ENCODE peak calls at places on chromosome 19, in four cellular contexts. H, O, I and C are unnamed samples.

GRCh38 chr19:42129399-42130253 is 2.6 kb downstream of the POU2F2 start:
- DNase-seq in H (peak), O (no peak), I (peak), C (no peak)

GRCh38 chr19:39679791-39680168 is 24.1 kb downstream of the LGALS16 start:
- DNase-seq in H (no peak), O (no peak), I (no peak), C (no peak)

GRCh38 chr19:55454787-55455243 is 6.6 kb downstream of the ISOC2 start:
- DNase-seq in H (peak), O (peak), I (no peak), C (peak)

GRCh38 chr19:41691268-41691970 is 3.3 kb upstream of the CEACAM7 start:
- DNase-seq in H (no peak), O (peak), I (no peak), C (peak)

GRCh38 chr19:40740747-40741146 is 9.5 kb downstream of the ACTMAP start:
- DNase-seq in H (no peak), O (no peak), I (no peak), C (no peak)

GRCh38 chr19:2055871-2056809 is 5.1 kb upstream of the MKNK2 start:
- DNase-seq in H (peak), O (peak), I (no peak), C (peak)

GRCh38 chr19:44689290-44690130 is 9.4 kb upstream of the CEACAM16 start:
- DNase-seq in H (peak), O (peak), I (no peak), C (peak)

GRCh38 chr19:35549174-35549788 is 3.9 kb downstream of the TMEM147 start:
- DNase-seq in H (peak), O (peak), I (no peak), C (peak)

GRCh38 chr19:54684537-54684936 is 21.8 kb downstream of the LILRB4 start:
- DNase-seq in H (no peak), O (peak), I (no peak), C (no peak)

GRCh38 chr19:35095667-35096368 is 19.8 kb upstream of the FXYD3 start:
- DNase-seq in H (no peak), O (peak), I (no peak), C (no peak)

GRCh38 chr19:7921955-7922840 is 2.1 kb downstream of the SNAPC2 start:
- DNase-seq in H (no peak), O (no peak), I (no peak), C (no peak)

GRCh38 chr19:40191836-40192646 is 815 bp downstream of the MAP3K10 start:
- DNase-seq in H (peak), O (peak), I (no peak), C (peak)

DNA sequence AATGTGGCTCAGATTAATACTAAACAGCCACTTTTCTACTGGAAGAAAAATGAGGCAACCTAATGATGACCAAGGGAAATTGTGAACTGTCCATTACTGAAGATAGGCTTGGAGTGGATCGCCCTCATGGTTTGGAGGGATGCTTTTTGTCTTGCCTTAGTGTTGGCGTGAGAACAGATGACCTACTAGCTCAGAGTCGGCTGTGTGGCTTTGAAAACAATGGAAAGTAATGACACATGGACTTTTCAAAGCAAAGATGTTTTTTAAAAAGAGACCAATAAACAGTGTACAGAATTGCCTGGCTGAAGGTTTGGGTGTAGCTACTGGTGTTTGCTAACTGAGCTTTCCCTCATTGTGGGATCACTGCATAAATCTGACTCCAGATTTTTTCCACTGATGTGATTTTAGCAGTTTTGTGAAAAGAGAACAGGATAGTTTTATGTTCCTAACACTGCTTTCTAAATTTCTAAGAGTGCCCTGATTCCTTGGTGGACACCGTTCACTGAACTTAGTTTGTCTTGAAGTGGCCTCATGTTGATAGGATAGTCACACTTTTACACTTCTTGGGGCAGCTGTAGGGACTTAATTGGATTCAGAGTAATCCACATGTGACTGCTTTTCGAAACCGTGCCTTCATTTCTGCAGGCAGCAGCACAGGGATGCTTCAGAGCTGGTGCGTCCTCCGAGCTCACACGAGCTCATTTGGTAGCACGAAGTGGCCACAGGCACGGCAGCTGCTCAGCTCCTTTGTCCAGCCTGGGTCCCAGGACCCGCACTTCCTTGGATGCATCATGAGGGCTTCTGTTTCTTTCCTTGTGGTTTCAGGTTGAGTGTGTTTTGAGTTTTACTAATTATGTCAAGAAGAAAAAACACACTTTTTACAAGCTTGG is 4.3 kb downstream of the CEBPG start:
- DNase-seq in H (no peak), O (no peak), I (no peak), C (peak)
- H3K27ac ChIP-seq in H (no peak), O (no peak), I (no peak), C (peak)

GRCh38 chr19:48918801-48919247 is 14.7 kb upstream of the DHDH start:
- DNase-seq in H (no peak), O (peak), I (no peak), C (peak)
- TF ChIP-seq FOS in H (no peak), O (no peak), I (no peak), C (no peak)

GRCh38 chr19:46296722-46297431 is at the start of gene HIF3A:
- DNase-seq in H (no peak), O (peak), I (no peak), C (peak)
- H3K27ac ChIP-seq in H (no peak), O (no peak), I (no peak), C (no peak)

GRCh38 chr19:10553943-10554381 is 10.3 kb downstream of the ATG4D start:
- DNase-seq in H (no peak), O (no peak), I (peak), C (no peak)
- TF ChIP-seq FOS in H (no peak), O (no peak), I (no peak), C (no peak)

GRCh38 chr19:46733693-46734240 is 12.1 kb upstream of the FKRP start:
- DNase-seq in H (no peak), O (no peak), I (no peak), C (no peak)

GRCh38 chr19:46731007-46731501 is 14.1 kb upstream of the PRKD2 start:
- DNase-seq in H (peak), O (peak), I (no peak), C (peak)

GRCh38 chr19:46732172-46732938 is 13.5 kb upstream of the FKRP start:
- DNase-seq in H (no peak), O (no peak), I (no peak), C (no peak)

GRCh38 chr19:46731584-46731983 is 14.3 kb upstream of the FKRP start:
- DNase-seq in H (no peak), O (no peak), I (no peak), C (no peak)

DNA sequence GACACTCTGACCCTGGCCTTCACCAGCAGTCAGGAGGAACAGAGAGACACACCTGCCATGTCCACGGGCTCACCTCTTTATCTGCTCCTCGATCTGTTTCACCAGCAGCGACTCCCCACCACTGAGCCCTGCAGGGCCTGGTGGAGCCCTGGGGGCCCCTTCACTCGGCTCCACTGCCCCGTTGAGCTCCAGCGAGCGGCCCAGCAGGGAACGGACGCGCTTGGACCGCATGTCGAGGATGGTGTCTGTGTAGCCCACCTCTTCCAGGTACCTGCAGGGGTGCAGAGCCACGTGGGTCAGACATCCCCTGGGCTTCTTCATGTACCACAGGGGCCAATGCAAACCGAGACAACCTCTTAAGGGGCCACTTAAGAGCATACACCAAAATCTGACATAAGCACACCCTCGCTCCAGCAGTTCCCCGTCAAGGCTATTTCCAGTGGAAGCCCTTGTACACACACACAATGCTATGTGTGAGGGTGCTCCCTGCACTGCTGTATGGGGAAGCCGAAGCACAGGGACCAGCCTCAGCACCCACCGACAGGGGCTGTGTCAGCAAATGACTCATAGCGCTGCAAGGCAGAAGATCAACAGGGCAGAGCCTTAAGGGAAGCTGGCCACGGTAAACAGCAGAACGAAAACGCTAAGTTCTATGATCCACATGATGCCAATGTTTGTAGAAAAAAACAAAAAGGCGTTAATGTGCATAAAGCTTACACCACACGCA is 12.7 kb upstream of the FKRP start:
- DNase-seq in H (peak), O (no peak), I (no peak), C (no peak)
- H3K27ac ChIP-seq in H (no peak), O (no peak), I (no peak), C (no peak)

DNA sequence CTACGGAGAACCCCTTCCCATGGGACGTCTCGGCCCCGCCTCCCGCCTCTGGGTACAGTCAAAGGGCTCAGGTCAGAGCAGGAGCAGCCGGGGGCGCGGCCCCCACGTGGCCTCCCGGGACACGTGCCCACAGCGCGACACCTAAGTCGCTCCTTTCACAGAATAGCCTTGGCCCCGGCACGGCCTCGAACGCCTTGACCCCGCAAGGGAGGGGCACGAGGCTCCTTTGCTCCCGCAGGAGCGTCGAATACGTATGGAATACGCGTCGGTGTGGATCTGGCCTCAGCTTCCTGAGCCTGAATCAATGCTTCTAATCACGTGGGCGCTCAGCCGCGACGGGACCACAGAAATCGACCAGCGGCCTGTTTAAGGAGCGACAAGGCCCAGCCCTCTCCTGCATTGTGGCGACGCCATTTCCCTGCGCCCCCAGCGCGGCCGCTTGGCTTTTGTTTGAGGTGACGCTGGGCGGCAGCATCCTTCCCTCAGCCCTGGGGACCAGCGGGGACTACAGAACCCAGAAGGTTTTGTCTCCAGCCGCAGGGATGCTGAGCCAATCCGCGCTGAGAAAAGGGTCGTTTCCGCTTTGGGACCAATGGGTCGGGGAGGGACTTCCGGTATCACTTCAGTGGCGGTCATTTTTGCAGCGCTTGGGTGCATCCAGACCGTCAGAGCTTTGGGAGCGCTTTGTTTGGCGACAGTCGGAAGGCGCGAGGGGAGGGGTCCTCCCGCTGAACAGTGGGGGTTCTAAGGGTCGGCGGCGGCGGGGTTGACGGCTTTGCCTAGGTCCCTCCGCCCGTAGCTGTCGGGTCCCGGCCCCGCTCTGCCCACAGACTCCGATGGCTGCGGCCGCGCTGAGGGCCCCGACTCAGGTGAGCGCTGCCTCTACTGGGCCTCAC is at the start of gene ZIK1:
- DNase-seq in H (peak), O (peak), I (peak), C (peak)
- TF ChIP-seq FOS in H (no peak), O (no peak), I (no peak), C (no peak)